ENCODE peak calls at places on chromosomes 11 and 22, in four cellular contexts. One of them, this sample, is unnamed.

GRCh38 chr11:130464289-130464812 is 15.9 kb downstream of the ADAMTS15 start:
- DNase-seq in Daoy: no peak
- DNase-seq in anterior cingulate cortex: no peak
- DNase-seq in activated CD8-positive, alpha-beta memory T cell treated with anti-CD3 and anti-CD28 coated beads for 1 hour: no peak
- DNase-seq in this sample: no peak

GRCh38 chr11:1534682-1535081 is 37.4 kb downstream of the DUSP8 start:
- DNase-seq in anterior cingulate cortex: no peak
- DNase-seq in Daoy: peak
- DNase-seq in activated CD8-positive, alpha-beta memory T cell treated with anti-CD3 and anti-CD28 coated beads for 1 hour: no peak
- DNase-seq in this sample: no peak

GRCh38 chr22:25334091-25334490 is 114.7 kb downstream of the CRYBB2 start:
- DNase-seq in anterior cingulate cortex: peak
- DNase-seq in activated CD8-positive, alpha-beta memory T cell treated with anti-CD3 and anti-CD28 coated beads for 1 hour: no peak
- DNase-seq in Daoy: peak
- DNase-seq in this sample: no peak

GRCh38 chr22:41203118-41203517 is 2.0 kb upstream of the L3MBTL2 start:
- DNase-seq in activated CD8-positive, alpha-beta memory T cell treated with anti-CD3 and anti-CD28 coated beads for 1 hour: no peak
- DNase-seq in Daoy: no peak
- DNase-seq in anterior cingulate cortex: no peak
- DNase-seq in this sample: no peak

GRCh38 chr22:40345801-40346177 is 511 bp upstream of the ADSL start:
- DNase-seq in activated CD8-positive, alpha-beta memory T cell treated with anti-CD3 and anti-CD28 coated beads for 1 hour: no peak
- DNase-seq in Daoy: peak
- DNase-seq in anterior cingulate cortex: peak
- DNase-seq in this sample: no peak

GRCh38 chr11:57567210-57567511 is 311 bp downstream of the UBE2L6 start:
- DNase-seq in anterior cingulate cortex: peak
- DNase-seq in activated CD8-positive, alpha-beta memory T cell treated with anti-CD3 and anti-CD28 coated beads for 1 hour: no peak
- DNase-seq in Daoy: peak
- DNase-seq in this sample: no peak

GRCh38 chr11:87295237-87295636 is 257.5 kb downstream of the TMEM135 start:
- DNase-seq in anterior cingulate cortex: no peak
- DNase-seq in activated CD8-positive, alpha-beta memory T cell treated with anti-CD3 and anti-CD28 coated beads for 1 hour: no peak
- DNase-seq in Daoy: no peak
- DNase-seq in this sample: peak

GRCh38 chr11:103091024-103091423 is 936 bp downstream of the DCUN1D5 start:
- DNase-seq in anterior cingulate cortex: no peak
- DNase-seq in activated CD8-positive, alpha-beta memory T cell treated with anti-CD3 and anti-CD28 coated beads for 1 hour: no peak
- DNase-seq in Daoy: peak
- DNase-seq in this sample: no peak

GRCh38 chr11:30424851-30425250 is 101.9 kb downstream of the ARL14EP start:
- DNase-seq in Daoy: no peak
- DNase-seq in activated CD8-positive, alpha-beta memory T cell treated with anti-CD3 and anti-CD28 coated beads for 1 hour: no peak
- DNase-seq in anterior cingulate cortex: no peak
- DNase-seq in this sample: no peak

GRCh38 chr11:2991477-2992233 is 474 bp downstream of the NAP1L4 start:
- DNase-seq in anterior cingulate cortex: peak
- DNase-seq in Daoy: peak
- DNase-seq in activated CD8-positive, alpha-beta memory T cell treated with anti-CD3 and anti-CD28 coated beads for 1 hour: no peak
- DNase-seq in this sample: no peak

GRCh38 chr11:112227002-112227401 is 774 bp downstream of the PTS start:
- DNase-seq in activated CD8-positive, alpha-beta memory T cell treated with anti-CD3 and anti-CD28 coated beads for 1 hour: no peak
- DNase-seq in anterior cingulate cortex: no peak
- DNase-seq in Daoy: no peak
- DNase-seq in this sample: no peak

GRCh38 chr11:130703489-130704190 is 212.6 kb downstream of the SNX19 start:
- DNase-seq in activated CD8-positive, alpha-beta memory T cell treated with anti-CD3 and anti-CD28 coated beads for 1 hour: no peak
- DNase-seq in anterior cingulate cortex: no peak
- DNase-seq in Daoy: no peak
- DNase-seq in this sample: no peak

GRCh38 chr22:41341990-41342389 is 39.8 kb upstream of the TEF start:
- DNase-seq in anterior cingulate cortex: no peak
- DNase-seq in activated CD8-positive, alpha-beta memory T cell treated with anti-CD3 and anti-CD28 coated beads for 1 hour: no peak
- DNase-seq in Daoy: peak
- DNase-seq in this sample: no peak

GRCh38 chr11:444397-445144 is 2.8 kb upstream of the ANO9 start:
- DNase-seq in anterior cingulate cortex: no peak
- DNase-seq in activated CD8-positive, alpha-beta memory T cell treated with anti-CD3 and anti-CD28 coated beads for 1 hour: no peak
- DNase-seq in Daoy: no peak
- DNase-seq in this sample: peak

GRCh38 chr11:75968021-75968685 is 153.1 kb downstream of the UVRAG start:
- DNase-seq in anterior cingulate cortex: no peak
- DNase-seq in activated CD8-positive, alpha-beta memory T cell treated with anti-CD3 and anti-CD28 coated beads for 1 hour: no peak
- DNase-seq in Daoy: no peak
- DNase-seq in this sample: no peak